ENCODE peak calls at places on chromosomes 5 and 9, in seven cellular contexts. U is H9, V is IMR-90, T is mesenchymal stem cell, W is H1, C is neuronal stem cell, D is trophoblast cell. X is an unnamed sample.
A peak's percentile ranks its signal among the peaks of the same experiment; 100 is the strongest.

GRCh38 chr5:95081500-95082355 is 203.2 kb downstream of the MCTP1 start:
- DNase-seq in T (peak; percentile 95), C (peak; percentile 4), U (no peak), D (no peak), W (no peak), V (peak; percentile 89), X (peak; percentile 50)

GRCh38 chr9:27278374-27278773 is 18.6 kb downstream of the EQTN start:
- DNase-seq in T (peak; percentile 68), W (no peak), D (no peak), C (no peak), V (no peak), U (no peak), X (no peak)

GRCh38 chr9:70998962-70999361 is 122.5 kb downstream of the TRPM3 start:
- DNase-seq in C (no peak), D (no peak), U (no peak), W (no peak), V (peak; percentile 27), T (peak; percentile 16), X (no peak)

GRCh38 chr9:89153618-89154017 is 25.0 kb downstream of the SHC3 start:
- DNase-seq in C (no peak), T (peak; percentile 83), U (no peak), W (no peak), V (peak; percentile 94), D (peak; percentile 33), X (no peak)

GRCh38 chr9:76756273-76756650 is 8.0 kb upstream of the PCA3 start:
- DNase-seq in U (peak; percentile 59), V (peak; percentile 41), D (peak; percentile 13), W (peak; percentile 60), T (no peak), C (peak; percentile 11), X (peak; percentile 69)

GRCh38 chr9:92934321-92934720 is 13.0 kb upstream of the FGD3 start:
- DNase-seq in D (no peak), C (no peak), V (no peak), T (no peak), U (no peak), W (no peak), X (no peak)

GRCh38 chr5:172868924-172869565 is 35.0 kb downstream of the ERGIC1 start:
- DNase-seq in C (no peak), D (peak; percentile 42), U (no peak), T (peak; percentile 95), W (no peak), V (peak; percentile 96), X (no peak)

GRCh38 chr5:17910318-17910717 is 276.1 kb downstream of the TAF11L14 start:
- DNase-seq in W (no peak), D (no peak), T (no peak), U (no peak), V (peak; percentile 20), C (no peak), X (no peak)

GRCh38 chr9:69895185-69895584 is 74.6 kb downstream of the CFAP95 start:
- DNase-seq in W (no peak), C (no peak), V (no peak), U (no peak), D (no peak), T (peak; percentile 37), X (no peak)

GRCh38 chr5:63963080-63963735 is 963 bp upstream of the HTR1A start:
- DNase-seq in D (peak; percentile 26), V (peak; percentile 52), T (peak; percentile 75), W (peak; percentile 75), U (peak; percentile 73), C (peak; percentile 82), X (peak; percentile 88)

GRCh38 chr5:108353087-108353486 is 28.8 kb downstream of the FBXL17 start:
- DNase-seq in T (no peak), W (no peak), D (no peak), C (no peak), V (no peak), U (no peak), X (no peak)

GRCh38 chr9:129624947-129625346 is 1.0 kb upstream of the NTMT1 start:
- DNase-seq in D (peak; percentile 68), W (no peak), C (no peak), U (no peak), T (peak; percentile 37), V (peak; percentile 32), X (no peak)

GRCh38 chr5:72110401-72111013 is 3.2 kb downstream of the MAP1B start:
- DNase-seq in U (no peak), C (no peak), T (no peak), W (no peak), D (no peak), V (no peak), X (peak; percentile 39)

GRCh38 chr9:33329996-33330395 is 39.7 kb downstream of the NFX1 start:
- DNase-seq in U (no peak), D (no peak), C (no peak), W (no peak), T (peak; percentile 65), V (peak; percentile 87), X (no peak)

GRCh38 chr9:4774209-4774608 is 18.5 kb upstream of the RCL1 start:
- DNase-seq in W (no peak), T (peak; percentile 89), V (no peak), U (no peak), D (no peak), C (no peak), X (no peak)

GRCh38 chr5:35136386-35136785 is 88.6 kb upstream of the AGXT2 start:
- DNase-seq in V (peak; percentile 95), W (no peak), U (no peak), C (no peak), T (peak; percentile 89), D (peak; percentile 96), X (peak; percentile 13)

GRCh38 chr9:98190757-98191105 is 1.7 kb downstream of the CORO2A start:
- DNase-seq in D (no peak), U (no peak), C (no peak), V (no peak), T (no peak), W (no peak), X (no peak)

GRCh38 chr9:98189412-98189811 is 3.0 kb downstream of the CORO2A start:
- DNase-seq in C (no peak), T (no peak), D (no peak), V (no peak), U (no peak), W (no peak), X (no peak)

GRCh38 chr9:98186236-98186635 is 6.2 kb downstream of the CORO2A start:
- DNase-seq in C (no peak), D (no peak), V (no peak), U (no peak), T (no peak), W (no peak), X (no peak)

GRCh38 chr9:98185611-98186171 is 6.7 kb downstream of the CORO2A start:
- DNase-seq in V (no peak), U (no peak), T (no peak), C (no peak), W (no peak), D (no peak), X (no peak)

GRCh38 chr9:98187926-98188325 is 4.5 kb downstream of the CORO2A start:
- DNase-seq in V (no peak), W (no peak), U (no peak), C (no peak), D (no peak), T (no peak), X (no peak)
- H2BK120ac ChIP-seq in V (no peak overlapping the region), W (no peak overlapping the region), U (no peak overlapping the region), C (no peak overlapping the region), D (no peak overlapping the region), T (no peak overlapping the region), X (no peak overlapping the region)

DNA sequence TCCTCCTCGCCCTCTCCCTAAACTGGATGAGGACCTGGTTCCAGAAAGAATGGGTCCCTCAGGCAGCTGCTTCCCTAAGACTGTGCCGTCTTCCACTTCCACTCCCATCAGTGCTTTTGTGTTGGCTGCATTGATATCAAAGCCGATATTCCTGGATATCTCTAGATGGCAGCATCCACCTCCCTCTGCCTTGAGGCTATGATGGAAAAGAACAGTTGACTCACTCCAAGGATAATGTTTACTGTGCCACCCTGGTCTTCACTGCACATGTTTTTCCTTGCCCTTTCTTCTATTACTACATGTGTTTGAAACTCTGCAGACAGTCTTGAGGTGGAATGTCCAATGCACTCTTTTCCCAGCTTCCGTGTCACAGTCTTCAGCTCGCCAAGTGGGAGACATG is 211.6 kb downstream of the MAST4 start:
- DNase-seq in V (peak; percentile 55), T (peak; percentile 41), U (no peak), W (no peak), C (no peak), D (no peak), X (peak; percentile 37)
- H2AK5ac ChIP-seq in V (no peak overlapping the region), T (no peak overlapping the region), U (no peak overlapping the region), W (no peak overlapping the region), C (no peak overlapping the region), D (no peak overlapping the region), X (no peak overlapping the region)

DNA sequence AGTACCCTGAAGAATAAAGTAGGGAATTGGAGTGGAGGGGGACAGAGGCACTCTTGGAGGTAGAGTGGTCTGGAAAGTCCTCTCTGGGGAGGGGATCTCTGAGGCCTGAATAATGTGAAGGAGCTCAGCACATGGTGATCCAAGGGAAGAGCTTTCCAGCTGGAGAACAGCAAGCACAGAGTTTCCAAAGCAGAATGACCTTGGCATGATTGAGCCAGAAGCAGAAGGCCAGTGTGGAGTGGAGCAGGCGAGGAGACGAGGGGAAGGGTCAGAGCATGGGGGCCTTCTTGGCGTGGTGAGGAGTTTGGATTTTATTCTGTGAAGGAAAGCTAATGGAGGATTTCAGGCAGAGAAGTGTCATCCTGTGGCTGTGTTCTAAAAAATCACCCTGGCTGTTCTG is 8.3 kb downstream of the PCBD2 start:
- DNase-seq in T (no peak), V (no peak), W (no peak), C (no peak), U (no peak), D (no peak), X (no peak)
- H3K23ac ChIP-seq in T (no peak overlapping the region), V (no peak overlapping the region), W (no peak overlapping the region), C (no peak overlapping the region), U (no peak overlapping the region), D (no peak overlapping the region), X (no peak overlapping the region)

DNA sequence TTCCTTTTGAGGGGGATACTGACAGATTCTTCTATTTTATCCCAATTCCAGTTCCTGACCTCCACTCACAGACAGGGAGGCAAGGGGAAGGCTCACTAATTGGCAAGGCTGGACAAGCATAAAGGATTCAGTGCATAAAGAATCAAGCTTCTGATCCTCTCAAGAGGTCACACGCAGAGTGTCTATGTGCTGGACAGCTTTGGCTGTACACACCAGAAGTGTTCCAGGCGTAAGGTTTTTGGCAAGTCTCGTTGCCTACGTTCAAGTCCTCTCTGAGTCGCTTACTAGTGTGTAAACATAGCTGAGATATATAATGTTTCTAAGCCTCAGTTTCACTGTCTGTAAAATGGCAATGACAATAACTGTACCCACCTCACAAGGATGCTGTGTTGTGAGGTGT is 52.0 kb downstream of the PALM2AKAP2 start:
- DNase-seq in W (no peak), V (no peak), T (no peak), C (no peak), U (no peak), D (no peak), X (no peak)
- H2BK120ac ChIP-seq in W (no peak overlapping the region), V (no peak overlapping the region), T (no peak overlapping the region), C (no peak overlapping the region), U (no peak overlapping the region), D (no peak overlapping the region), X (no peak overlapping the region)

GRCh38 chr5:121038438-121038837 is 574.3 kb downstream of the PRR16 start:
- DNase-seq in U (no peak), V (no peak), D (no peak), C (no peak), W (no peak), T (no peak), X (no peak)
- H2AK5ac ChIP-seq in U (no peak overlapping the region), V (no peak overlapping the region), D (no peak overlapping the region), C (no peak overlapping the region), W (no peak overlapping the region), T (no peak overlapping the region), X (no peak overlapping the region)